ENCODE peak calls at places on chromosomes 3 and 15, in eight cellular contexts. Z, M, A, T, H, N, L and I are unnamed samples.

GRCh38 chr3:132232231-132232792 is 84.9 kb upstream of the ACP3 start:
- DNase-seq in Z (no peak), M (no peak), A (no peak), T (no peak), H (no peak), N (peak; percentile 66), L (peak; percentile 19), I (no peak)

GRCh38 chr3:154954750-154955149 is 125.4 kb upstream of the MME start:
- DNase-seq in Z (no peak), M (no peak), A (no peak), T (no peak), H (no peak), N (peak; percentile 72), L (peak; percentile 82), I (peak; percentile 75)

GRCh38 chr3:141407043-141407442 is 38.7 kb downstream of the ZBTB38 start:
- DNase-seq in Z (no peak), M (no peak), A (no peak), T (no peak), H (no peak), N (peak; percentile 99), L (peak; percentile 98), I (no peak)

GRCh38 chr15:63250312-63250965 is 27.0 kb upstream of the APH1B start:
- DNase-seq in Z (no peak), M (no peak), A (no peak), T (no peak), H (no peak), N (peak; percentile 99), L (peak; percentile 92), I (no peak)

GRCh38 chr3:120450914-120451669 is at the start of gene FSTL1:
- DNase-seq in Z (no peak), M (peak; percentile 76), A (peak; percentile 57), T (no peak), H (peak; percentile 91), N (peak; percentile 69), L (peak; percentile 81), I (no peak)

GRCh38 chr3:40309925-40310635 is 573 bp downstream of the EIF1B start:
- DNase-seq in Z (peak; percentile 29), M (peak; percentile 55), A (peak; percentile 53), T (peak; percentile 33), H (peak; percentile 79), N (peak; percentile 69), L (peak; percentile 61), I (peak; percentile 60)

GRCh38 chr15:92637621-92638020 is 18.0 kb downstream of the FAM174B start:
- DNase-seq in Z (no peak), M (no peak), A (peak; percentile 70), T (peak; percentile 25), H (no peak), N (no peak), L (no peak), I (no peak)

GRCh38 chr3:155870945-155871745 is 695 bp downstream of the GMPS start:
- DNase-seq in Z (peak; percentile 30), M (peak; percentile 54), A (peak; percentile 61), T (peak; percentile 58), H (peak; percentile 87), N (peak; percentile 72), L (peak; percentile 35), I (peak; percentile 82)

GRCh38 chr3:111963424-111963823 is 15.4 kb upstream of the ABHD10 start:
- DNase-seq in Z (no peak), M (no peak), A (no peak), T (no peak), H (no peak), N (peak; percentile 91), L (peak; percentile 67), I (no peak)

GRCh38 chr15:22956257-22956979 is 23.8 kb downstream of the CYFIP1 start:
- DNase-seq in Z (no peak), M (no peak), A (no peak), T (no peak), H (peak; percentile 77), N (no peak), L (peak; percentile 64), I (no peak)

GRCh38 chr3:14362890-14363289 is 39.5 kb upstream of the SLC6A6 start:
- DNase-seq in Z (no peak), M (no peak), A (no peak), T (no peak), H (no peak), N (no peak), L (no peak), I (no peak)

GRCh38 chr3:71500696-71501095 is 82.8 kb downstream of the FOXP1 start:
- DNase-seq in Z (no peak), M (no peak), A (no peak), T (no peak), H (no peak), N (no peak), L (no peak), I (no peak)

GRCh38 chr3:27722957-27723802 is 1.1 kb upstream of the EOMES start:
- DNase-seq in Z (no peak), M (no peak), A (no peak), T (no peak), H (no peak), N (peak; percentile 25), L (no peak), I (no peak)

GRCh38 chr15:70259640-70260066 is 161.9 kb upstream of the TLE3 start:
- DNase-seq in Z (no peak), M (no peak), A (no peak), T (no peak), H (no peak), N (no peak), L (peak; percentile 19), I (peak; percentile 70)
- H3K4me1 ChIP-seq in Z (peaks cover 38% of the 10 kb centered on the region), M (peaks cover 34% of the 10 kb centered on the region), A (peaks cover 11% of the 10 kb centered on the region), T (peaks cover 24% of the 10 kb centered on the region), H (peaks cover 4% of the 10 kb centered on the region), N (peaks cover 5% of the 10 kb centered on the region), L (peaks cover 16% of the 10 kb centered on the region), I (peaks cover 64% of the 10 kb centered on the region)

DNA sequence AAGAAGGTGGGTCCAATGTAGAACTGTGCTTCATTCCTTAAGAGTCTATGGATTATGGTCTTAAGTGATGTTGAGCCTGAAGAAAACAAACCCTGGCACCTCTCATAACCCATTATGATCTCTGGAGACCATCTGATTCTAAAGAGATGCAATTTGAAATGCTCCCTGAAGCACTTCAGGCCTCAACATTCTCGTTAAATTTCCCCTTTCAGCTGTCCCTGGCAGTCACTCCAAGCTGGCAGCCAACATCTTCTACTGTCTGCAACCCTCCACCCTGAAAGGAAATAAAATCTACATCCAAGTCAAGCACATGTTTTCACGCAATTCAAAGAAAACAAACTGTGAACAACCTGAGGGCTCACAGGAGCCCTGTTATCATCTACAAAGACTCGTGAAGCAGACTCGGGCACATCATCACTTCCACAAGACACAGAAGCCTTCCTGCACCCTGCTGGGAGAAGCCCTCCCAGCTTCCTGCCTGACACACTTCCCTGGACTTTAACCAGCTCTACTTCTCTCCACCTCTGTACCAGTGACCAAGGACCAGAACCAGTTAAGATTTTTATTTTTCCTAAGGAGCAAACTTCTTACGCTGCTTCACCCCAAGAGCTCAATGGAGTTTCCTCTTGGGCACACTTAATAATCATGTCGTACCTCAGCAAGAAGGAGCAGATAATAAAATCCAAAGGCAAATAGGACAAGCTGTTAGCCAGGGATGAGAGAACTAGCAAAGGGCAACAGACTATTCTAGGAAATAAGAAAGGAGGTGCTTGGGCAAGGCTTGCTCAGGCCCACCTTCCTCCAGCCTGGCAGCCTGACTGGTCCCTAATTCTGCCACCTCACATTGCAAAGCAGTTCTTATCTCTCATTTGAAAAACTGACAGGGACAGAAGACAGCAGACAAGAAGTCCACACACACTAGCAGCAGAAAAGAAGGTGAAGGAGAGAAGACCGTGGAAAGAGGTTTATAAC is 67.2 kb downstream of the MAGI1 start:
- DNase-seq in Z (no peak), M (no peak), A (no peak), T (no peak), H (no peak), N (peak; percentile 53), L (no peak), I (no peak)
- H3K27ac ChIP-seq in Z (no peak overlapping the region), M (peak overlapping the region; percentile 34), A (no peak overlapping the region), T (peak overlapping the region; percentile 26), H (peak overlapping the region; percentile 6), N (no peak overlapping the region), L (peak overlapping the region; percentile 54), I (no peak overlapping the region)

GRCh38 chr3:57597240-57597972 is at the start of gene ARF4:
- DNase-seq in Z (peak; percentile 100), M (peak; percentile 99), A (peak; percentile 99), T (peak; percentile 99), H (peak; percentile 100), N (peak; percentile 99), L (peak; percentile 100), I (peak; percentile 99)
- H3K4me1 ChIP-seq in Z (peaks cover 61% of the 10 kb centered on the region), M (peaks cover 61% of the 10 kb centered on the region), A (peaks cover 22% of the 10 kb centered on the region), T (peaks cover 46% of the 10 kb centered on the region), H (peaks cover 1% of the 10 kb centered on the region), N (peaks cover 34% of the 10 kb centered on the region), L (peaks cover 37% of the 10 kb centered on the region), I (peaks cover 27% of the 10 kb centered on the region)

DNA sequence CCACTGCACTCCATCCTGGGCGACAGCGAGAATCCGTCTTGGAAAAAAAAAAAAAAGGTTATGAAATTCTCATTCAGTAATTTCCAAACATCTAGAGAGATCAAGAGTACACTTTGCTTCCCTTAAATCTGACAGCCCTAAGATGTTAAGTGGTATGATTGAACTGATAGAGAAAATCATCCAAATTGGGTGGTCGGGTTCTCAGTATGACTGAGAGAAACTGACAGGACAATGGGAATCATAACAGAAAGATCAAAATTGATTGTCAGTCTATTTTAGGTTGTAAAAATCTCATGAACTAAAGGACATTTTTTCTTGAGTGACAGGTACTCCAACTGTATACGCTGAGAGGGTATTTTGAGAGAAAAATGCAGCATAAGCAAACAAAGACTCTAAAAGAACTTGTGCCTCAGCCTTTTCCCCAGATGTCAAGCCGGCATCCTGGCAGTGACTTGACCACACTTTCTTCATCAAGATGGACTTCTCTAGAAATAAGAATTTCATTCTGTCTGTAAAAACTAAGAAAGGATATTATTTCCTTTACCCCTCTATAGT is 65.8 kb downstream of the MYO5A start:
- DNase-seq in Z (no peak), M (no peak), A (no peak), T (no peak), H (no peak), N (no peak), L (no peak), I (peak; percentile 28)
- H3K27ac ChIP-seq in Z (no peak overlapping the region), M (no peak overlapping the region), A (no peak overlapping the region), T (no peak overlapping the region), H (no peak overlapping the region), N (no peak overlapping the region), L (no peak overlapping the region), I (peak overlapping the region; percentile 85)

GRCh38 chr15:95262866-95263564 is 1031.7 kb downstream of the MCTP2 start:
- DNase-seq in Z (no peak), M (no peak), A (no peak), T (no peak), H (no peak), N (peak; percentile 62), L (peak; percentile 79), I (no peak)
- H3K4me1 ChIP-seq in Z (no peaks in the 10 kb centered on the region), M (peaks cover 11% of the 10 kb centered on the region), A (no peaks in the 10 kb centered on the region), T (peaks cover 4% of the 10 kb centered on the region), H (peaks cover 13% of the 10 kb centered on the region), N (peaks cover 64% of the 10 kb centered on the region), L (peaks cover 10% of the 10 kb centered on the region), I (no peaks in the 10 kb centered on the region)

GRCh38 chr15:101590785-101591184 is 61.4 kb downstream of the TM2D3 start:
- DNase-seq in Z (no peak), M (no peak), A (no peak), T (no peak), H (no peak), N (no peak), L (no peak), I (no peak)
- H3K27ac ChIP-seq in Z (no peak overlapping the region), M (no peak overlapping the region), A (no peak overlapping the region), T (no peak overlapping the region), H (no peak overlapping the region), N (no peak overlapping the region), L (no peak overlapping the region), I (no peak overlapping the region)